ENCODE peak calls at places on chromosome 18, in four cellular contexts. Q, M, I and X are unnamed samples.
A peak's percentile ranks its signal among the peaks of the same experiment; 100 is the strongest.

GRCh38 chr18:67862069-67862468 is 345.5 kb upstream of the DSEL start:
- DNase-seq in Q (no peak), M (no peak), I (no peak), X (no peak)

GRCh38 chr18:73646772-73647171 is 500.9 kb downstream of the FBXO15 start:
- DNase-seq in Q (no peak), M (no peak), I (no peak), X (no peak)

GRCh38 chr18:62523631-62524442 is 1.0 kb downstream of the ZCCHC2 start:
- DNase-seq in Q (peak; percentile 17), M (peak; percentile 10), I (peak; percentile 81), X (peak; percentile 15)

GRCh38 chr18:38966846-38967245 is 1401.2 kb upstream of the CELF4 start:
- DNase-seq in Q (no peak), M (no peak), I (no peak), X (no peak)

GRCh38 chr18:5455644-5456043 is 88.2 kb downstream of the EPB41L3 start:
- DNase-seq in Q (no peak), M (no peak), I (no peak), X (no peak)

GRCh38 chr18:54203914-54204313 is 20.6 kb downstream of the MBD2 start:
- DNase-seq in Q (no peak), M (no peak), I (no peak), X (no peak)

GRCh38 chr18:41713969-41714700 is 240.9 kb upstream of the PIK3C3 start:
- DNase-seq in Q (no peak), M (no peak), I (no peak), X (no peak)

GRCh38 chr18:3345885-3346284 is 84.0 kb downstream of the MYL12B start:
- DNase-seq in Q (no peak), M (no peak), I (no peak), X (no peak)

GRCh38 chr18:2531751-2532150 is 39.6 kb downstream of the METTL4 start:
- DNase-seq in Q (no peak), M (no peak), I (no peak), X (no peak)

GRCh38 chr18:47263828-47264314 is 12.4 kb upstream of the SKOR2 start:
- DNase-seq in Q (no peak), M (no peak), I (peak; percentile 72), X (no peak)

GRCh38 chr18:43534511-43534910 is 257.2 kb upstream of the SYT4 start:
- DNase-seq in Q (no peak), M (no peak), I (no peak), X (no peak)

GRCh38 chr18:58394607-58395425 is 234.1 kb downstream of the ALPK2 start:
- DNase-seq in Q (no peak), M (no peak), I (peak; percentile 43), X (no peak)

GRCh38 chr18:58392336-58393000 is 236.4 kb downstream of the ALPK2 start:
- DNase-seq in Q (no peak), M (no peak), I (peak; percentile 38), X (no peak)

GRCh38 chr18:58394046-58394445 is 234.8 kb downstream of the ALPK2 start:
- DNase-seq in Q (no peak), M (no peak), I (no peak), X (no peak)

GRCh38 chr18:58391932-58392331 is 237.0 kb downstream of the ALPK2 start:
- DNase-seq in Q (no peak), M (no peak), I (peak; percentile 47), X (no peak)

DNA sequence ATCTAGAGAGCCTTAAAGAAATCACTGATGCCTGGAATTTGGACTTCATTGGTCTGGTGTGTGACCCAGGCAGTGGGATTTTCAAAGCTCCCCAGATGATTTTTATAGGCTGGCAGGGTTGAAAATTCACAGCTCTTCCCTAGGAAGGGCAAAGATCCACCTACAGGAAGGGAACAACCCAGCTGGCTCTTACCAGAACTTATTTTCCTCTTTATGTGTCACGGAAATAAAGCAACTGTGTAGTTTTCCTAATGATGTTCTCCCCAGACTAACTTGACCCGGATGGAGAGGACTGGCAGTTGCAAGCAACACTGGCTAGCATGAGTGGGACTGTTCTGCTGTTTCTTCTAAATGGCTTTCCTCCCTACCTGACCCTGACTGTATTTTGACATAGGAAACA is 235.6 kb downstream of the ALPK2 start:
- DNase-seq in Q (no peak), M (no peak), I (peak; percentile 12), X (no peak)
- H3K27ac ChIP-seq in Q (no peak overlapping the region), M (no peak overlapping the region), I (no peak overlapping the region), X (peak overlapping the region; percentile 40)

GRCh38 chr18:49051323-49051967 is 100.7 kb upstream of the SMAD7 start:
- DNase-seq in Q (no peak), M (no peak), I (no peak), X (no peak)

GRCh38 chr18:49050462-49050861 is 99.7 kb upstream of the SMAD7 start:
- DNase-seq in Q (no peak), M (no peak), I (no peak), X (no peak)

GRCh38 chr18:49055787-49056186 is 105.0 kb upstream of the SMAD7 start:
- DNase-seq in Q (no peak), M (no peak), I (no peak), X (peak; percentile 51)

GRCh38 chr18:49055196-49055595 is 104.4 kb upstream of the SMAD7 start:
- DNase-seq in Q (no peak), M (no peak), I (no peak), X (no peak)

DNA sequence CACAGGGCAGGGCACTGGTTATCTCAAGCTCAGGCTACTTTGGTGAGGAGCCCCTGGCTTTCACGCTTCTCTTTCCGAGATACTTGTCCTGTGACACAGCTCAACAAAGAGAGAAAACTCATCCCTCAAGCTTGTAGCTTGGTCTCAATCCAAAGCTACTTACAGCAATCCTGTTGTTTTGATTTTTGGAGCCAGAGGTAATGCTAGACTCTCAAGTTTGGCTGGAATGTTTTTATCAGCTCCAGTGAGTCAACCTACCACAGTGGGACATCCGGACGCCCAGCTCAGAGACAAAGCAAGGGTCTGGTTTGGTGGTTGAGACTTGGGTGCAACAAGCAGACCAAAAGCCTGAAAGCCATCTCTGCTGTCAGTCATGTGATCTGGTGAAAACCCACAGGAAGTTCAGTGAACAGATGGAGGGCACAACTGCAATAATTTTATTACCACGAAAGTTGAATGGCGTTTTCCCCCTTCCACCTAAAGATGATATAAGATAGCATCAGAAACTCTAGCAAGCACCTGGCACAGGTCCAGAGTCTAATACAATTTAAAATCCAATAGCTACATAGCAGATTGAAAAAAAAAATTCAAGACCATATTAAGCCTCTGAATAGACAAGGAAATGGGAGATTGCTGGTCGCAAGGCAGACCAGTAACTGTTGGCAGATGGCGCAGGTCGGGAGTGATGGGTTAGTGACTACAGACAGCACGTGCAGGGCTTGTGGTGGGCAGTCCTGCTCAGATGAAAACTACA is 102.3 kb upstream of the SMAD7 start:
- DNase-seq in Q (no peak), M (no peak), I (no peak), X (no peak)
- H3K4me1 ChIP-seq in Q (no peaks in the 10 kb centered on the region), M (peaks cover 4% of the 10 kb centered on the region), I (peaks cover 23% of the 10 kb centered on the region), X (peaks cover 3% of the 10 kb centered on the region)

GRCh38 chr18:63774511-63774910 is 707 bp upstream of the SERPINB7 start:
- DNase-seq in Q (no peak), M (no peak), I (no peak), X (no peak)
- H3K27ac ChIP-seq in Q (no peak overlapping the region), M (peak overlapping the region; percentile 32), I (no peak overlapping the region), X (no peak overlapping the region)

DNA sequence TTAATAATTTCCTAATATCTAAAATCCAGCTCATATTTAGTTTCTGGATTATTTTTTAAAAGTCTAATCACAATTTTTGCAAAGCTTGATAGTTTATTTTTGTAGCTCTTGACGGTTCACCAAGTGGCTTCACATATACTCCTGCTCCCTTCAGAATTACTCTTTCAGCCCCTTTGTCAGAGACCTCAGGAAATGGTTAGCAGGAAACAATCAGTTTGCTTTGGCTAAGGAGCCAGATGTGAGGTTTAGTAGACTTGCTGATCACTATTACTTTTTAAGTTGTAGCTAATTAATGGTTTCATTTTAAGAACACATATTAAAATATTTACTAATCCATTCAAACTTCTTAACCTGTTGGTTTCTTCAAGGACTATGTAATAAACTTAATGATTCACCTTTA is 2.3 kb downstream of the RBBP8 start:
- DNase-seq in Q (no peak), M (no peak), I (no peak), X (no peak)
- H3K4me1 ChIP-seq in Q (peaks cover 7% of the 10 kb centered on the region), M (no peaks in the 10 kb centered on the region), I (no peaks in the 10 kb centered on the region), X (no peaks in the 10 kb centered on the region)

GRCh38 chr18:9825571-9826073 is 60.2 kb upstream of the TXNDC2 start:
- DNase-seq in Q (no peak), M (no peak), I (peak; percentile 17), X (peak; percentile 47)
- H3K27ac ChIP-seq in Q (no peak overlapping the region), M (peak overlapping the region; percentile 78), I (no peak overlapping the region), X (no peak overlapping the region)

GRCh38 chr18:9174302-9174701 is 37.7 kb downstream of the ANKRD12 start:
- DNase-seq in Q (no peak), M (no peak), I (no peak), X (no peak)

GRCh38 chr18:9178557-9178956 is 42.0 kb downstream of the ANKRD12 start:
- DNase-seq in Q (no peak), M (no peak), I (no peak), X (no peak)

GRCh38 chr18:9177466-9177865 is 40.9 kb downstream of the ANKRD12 start:
- DNase-seq in Q (no peak), M (no peak), I (no peak), X (no peak)

GRCh38 chr18:9175115-9175514 is 38.5 kb downstream of the ANKRD12 start:
- DNase-seq in Q (no peak), M (no peak), I (no peak), X (no peak)

DNA sequence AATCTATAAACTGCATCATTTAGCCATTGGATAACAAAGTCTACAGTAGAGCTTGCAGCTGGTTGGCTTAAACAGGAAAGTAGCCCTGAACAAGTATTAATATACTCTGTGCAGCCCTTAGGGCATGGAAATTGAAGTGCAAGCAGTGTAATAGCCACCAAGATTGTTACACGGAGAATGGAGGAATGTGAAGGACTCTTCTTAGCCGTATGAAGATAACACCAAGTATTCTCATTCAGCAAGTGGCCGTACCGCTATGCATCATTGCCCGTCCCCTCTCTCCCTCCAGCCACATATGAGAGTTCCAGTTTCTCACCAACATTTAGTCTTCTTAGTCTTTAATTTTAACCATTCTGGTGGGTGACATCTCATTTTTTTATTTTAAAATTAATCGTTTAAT is 40.5 kb downstream of the ANKRD12 start:
- DNase-seq in Q (no peak), M (no peak), I (no peak), X (no peak)
- H3K4me1 ChIP-seq in Q (peaks cover 36% of the 10 kb centered on the region), M (peaks cover 5% of the 10 kb centered on the region), I (no peaks in the 10 kb centered on the region), X (no peaks in the 10 kb centered on the region)

DNA sequence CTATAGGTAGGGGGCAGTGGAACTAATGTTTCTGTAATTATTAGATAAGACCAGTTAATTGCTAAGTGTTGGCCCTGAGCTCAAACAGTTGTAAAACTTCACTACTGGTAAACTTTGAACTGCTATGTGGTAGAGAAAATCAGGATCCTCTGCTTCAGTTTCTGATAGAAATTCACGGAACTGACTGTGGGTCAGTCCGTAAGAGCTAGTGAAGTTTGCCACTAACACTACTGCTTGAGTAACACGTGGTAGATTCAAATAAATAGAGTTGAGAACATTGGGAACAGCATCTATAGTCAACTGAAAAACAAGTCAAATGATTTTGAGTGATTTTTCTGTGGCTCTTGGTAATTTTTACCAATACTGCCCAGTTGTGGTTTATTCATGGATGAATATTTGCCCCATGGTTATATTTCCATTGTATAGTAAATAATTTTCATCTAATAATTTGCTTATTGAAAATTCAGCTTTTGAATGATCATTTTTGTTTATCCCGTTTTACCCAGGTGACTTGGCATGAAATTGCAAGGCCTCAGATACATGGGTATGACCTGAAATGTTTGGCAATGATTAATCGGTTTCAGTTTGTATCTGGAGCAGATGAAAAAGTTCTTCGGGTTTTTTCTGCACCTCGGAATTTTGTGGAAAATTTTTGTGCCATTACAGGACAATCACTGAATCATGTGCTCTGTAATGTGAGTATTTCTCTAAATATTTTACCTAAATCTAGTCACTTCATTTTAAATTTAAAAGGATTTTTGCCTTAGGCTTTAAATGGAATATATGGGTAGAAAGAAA is 26.5 kb downstream of the ELP2 start:
- DNase-seq in Q (no peak), M (no peak), I (no peak), X (no peak)
- H3K27ac ChIP-seq in Q (no peak overlapping the region), M (no peak overlapping the region), I (no peak overlapping the region), X (no peak overlapping the region)